ENCODE peak calls at places on chromosomes 13 and 19, in six cellular contexts. One of them, this sample, is unnamed.

GRCh38 chr13:63299995-63300394 is 1884.3 kb upstream of the PCDH20 start:
- DNase-seq in PC-9: no peak
- DNase-seq in GM04504: no peak
- DNase-seq in frontal cortex: no peak
- DNase-seq in epithelial cell of esophagus: no peak
- DNase-seq in pancreas: no peak
- DNase-seq in this sample: no peak

GRCh38 chr13:75076476-75076875 is 405.5 kb downstream of the TBC1D4 start:
- DNase-seq in frontal cortex: no peak
- DNase-seq in epithelial cell of esophagus: no peak
- DNase-seq in pancreas: no peak
- DNase-seq in PC-9: no peak
- DNase-seq in GM04504: no peak
- DNase-seq in this sample: no peak

GRCh38 chr13:24127116-24127631 is 33.3 kb upstream of the SPATA13 start:
- DNase-seq in PC-9: peak
- DNase-seq in epithelial cell of esophagus: peak
- DNase-seq in GM04504: peak
- DNase-seq in frontal cortex: no peak
- DNase-seq in pancreas: no peak
- DNase-seq in this sample: no peak

GRCh38 chr19:44703336-44704078 is 4.6 kb downstream of the CEACAM16 start:
- DNase-seq in PC-9: no peak
- DNase-seq in GM04504: no peak
- DNase-seq in pancreas: no peak
- DNase-seq in frontal cortex: no peak
- DNase-seq in epithelial cell of esophagus: no peak
- DNase-seq in this sample: no peak

GRCh38 chr13:43511260-43511970 is 275.4 kb downstream of the ENOX1 start:
- DNase-seq in PC-9: no peak
- DNase-seq in epithelial cell of esophagus: no peak
- DNase-seq in pancreas: no peak
- DNase-seq in frontal cortex: no peak
- DNase-seq in GM04504: no peak
- DNase-seq in this sample: no peak

GRCh38 chr19:11168568-11168967 is 13.0 kb upstream of the SPC24 start:
- DNase-seq in GM04504: peak
- DNase-seq in pancreas: no peak
- DNase-seq in epithelial cell of esophagus: peak
- DNase-seq in frontal cortex: no peak
- DNase-seq in PC-9: peak
- DNase-seq in this sample: no peak

GRCh38 chr19:4103073-4103418 is 20.9 kb downstream of the MAP2K2 start:
- DNase-seq in frontal cortex: no peak
- DNase-seq in PC-9: no peak
- DNase-seq in GM04504: no peak
- DNase-seq in pancreas: no peak
- DNase-seq in epithelial cell of esophagus: peak
- DNase-seq in this sample: no peak

GRCh38 chr13:72963762-72964161 is 95.0 kb upstream of the KLF5 start:
- DNase-seq in frontal cortex: no peak
- DNase-seq in PC-9: no peak
- DNase-seq in GM04504: no peak
- DNase-seq in epithelial cell of esophagus: no peak
- DNase-seq in pancreas: no peak
- DNase-seq in this sample: no peak

GRCh38 chr19:45071969-45072790 is 4.1 kb downstream of the ZNF296 start:
- DNase-seq in pancreas: no peak
- DNase-seq in epithelial cell of esophagus: no peak
- DNase-seq in PC-9: no peak
- DNase-seq in frontal cortex: no peak
- DNase-seq in GM04504: no peak
- DNase-seq in this sample: no peak

GRCh38 chr13:113544071-113544891 is 40.3 kb upstream of the TFDP1 start:
- DNase-seq in frontal cortex: no peak
- DNase-seq in pancreas: no peak
- DNase-seq in PC-9: no peak
- DNase-seq in GM04504: no peak
- DNase-seq in epithelial cell of esophagus: no peak
- DNase-seq in this sample: no peak

GRCh38 chr13:77838271-77838670 is 80.4 kb downstream of the EDNRB start:
- DNase-seq in PC-9: no peak
- DNase-seq in pancreas: no peak
- DNase-seq in frontal cortex: no peak
- DNase-seq in GM04504: no peak
- DNase-seq in epithelial cell of esophagus: no peak
- DNase-seq in this sample: no peak

GRCh38 chr19:35760711-35761349 is 2.9 kb downstream of the PROSER3 start:
- DNase-seq in GM04504: no peak
- DNase-seq in frontal cortex: no peak
- DNase-seq in epithelial cell of esophagus: no peak
- DNase-seq in pancreas: no peak
- DNase-seq in PC-9: no peak
- DNase-seq in this sample: no peak

GRCh38 chr19:49677232-49677881 is at the start of gene PRMT1:
- DNase-seq in pancreas: peak
- DNase-seq in epithelial cell of esophagus: peak
- DNase-seq in GM04504: no peak
- DNase-seq in PC-9: peak
- DNase-seq in frontal cortex: no peak
- DNase-seq in this sample: no peak

GRCh38 chr19:370641-371330 is 26.2 kb upstream of the MIER2 start:
- DNase-seq in GM04504: no peak
- DNase-seq in epithelial cell of esophagus: no peak
- DNase-seq in frontal cortex: no peak
- DNase-seq in pancreas: no peak
- DNase-seq in PC-9: no peak
- DNase-seq in this sample: no peak

GRCh38 chr13:45763419-45763818 is 61.3 kb downstream of the CBY2 start:
- DNase-seq in PC-9: no peak
- DNase-seq in GM04504: no peak
- DNase-seq in pancreas: no peak
- DNase-seq in epithelial cell of esophagus: no peak
- DNase-seq in frontal cortex: no peak
- DNase-seq in this sample: no peak

GRCh38 chr19:58181902-58182576 is 822 bp upstream of the ZNF274 start:
- DNase-seq in pancreas: no peak
- DNase-seq in epithelial cell of esophagus: peak
- DNase-seq in frontal cortex: no peak
- DNase-seq in GM04504: no peak
- DNase-seq in PC-9: peak
- DNase-seq in this sample: peak

GRCh38 chr13:20431080-20431479 is 94.6 kb downstream of the CRYL1 start:
- DNase-seq in frontal cortex: no peak
- DNase-seq in PC-9: no peak
- DNase-seq in epithelial cell of esophagus: peak
- DNase-seq in GM04504: no peak
- DNase-seq in pancreas: no peak
- DNase-seq in this sample: no peak

GRCh38 chr13:113900646-113901045 is 36.8 kb upstream of the GAS6 start:
- DNase-seq in epithelial cell of esophagus: no peak
- DNase-seq in frontal cortex: no peak
- DNase-seq in pancreas: peak
- DNase-seq in PC-9: no peak
- DNase-seq in GM04504: no peak
- DNase-seq in this sample: no peak

GRCh38 chr13:27789495-27790303 is 2.6 kb upstream of the GSX1 start:
- DNase-seq in GM04504: no peak
- DNase-seq in pancreas: no peak
- DNase-seq in PC-9: no peak
- DNase-seq in frontal cortex: no peak
- DNase-seq in epithelial cell of esophagus: no peak
- DNase-seq in this sample: no peak

GRCh38 chr19:33750587-33751385 is 45.9 kb upstream of the KCTD15 start:
- DNase-seq in pancreas: no peak
- DNase-seq in GM04504: no peak
- DNase-seq in frontal cortex: no peak
- DNase-seq in epithelial cell of esophagus: no peak
- DNase-seq in PC-9: no peak
- DNase-seq in this sample: no peak

GRCh38 chr13:20870829-20871228 is 31.7 kb downstream of the XPO4 start:
- DNase-seq in pancreas: no peak
- DNase-seq in GM04504: no peak
- DNase-seq in PC-9: no peak
- DNase-seq in epithelial cell of esophagus: no peak
- DNase-seq in frontal cortex: no peak
- DNase-seq in this sample: no peak

GRCh38 chr19:12841094-12841493 is 2.8 kb downstream of the MAST1 start:
- DNase-seq in epithelial cell of esophagus: peak
- DNase-seq in PC-9: peak
- DNase-seq in GM04504: no peak
- DNase-seq in pancreas: peak
- DNase-seq in frontal cortex: no peak
- DNase-seq in this sample: no peak

GRCh38 chr13:44218501-44219240 is 155.0 kb upstream of the SERP2 start:
- DNase-seq in epithelial cell of esophagus: peak
- DNase-seq in pancreas: peak
- DNase-seq in GM04504: no peak
- DNase-seq in frontal cortex: no peak
- DNase-seq in PC-9: no peak
- DNase-seq in this sample: no peak

GRCh38 chr13:42039946-42040729 is 8.3 kb upstream of the DGKH start:
- DNase-seq in GM04504: peak
- DNase-seq in pancreas: peak
- DNase-seq in PC-9: peak
- DNase-seq in frontal cortex: peak
- DNase-seq in epithelial cell of esophagus: peak
- DNase-seq in this sample: peak

GRCh38 chr19:1574763-1575162 is 6.6 kb upstream of the MEX3D start:
- DNase-seq in frontal cortex: no peak
- DNase-seq in pancreas: no peak
- DNase-seq in epithelial cell of esophagus: no peak
- DNase-seq in PC-9: no peak
- DNase-seq in GM04504: no peak
- DNase-seq in this sample: no peak

GRCh38 chr13:95418946-95419345 is 117.7 kb upstream of the ABCC4 start:
- DNase-seq in pancreas: no peak
- DNase-seq in epithelial cell of esophagus: no peak
- DNase-seq in PC-9: no peak
- DNase-seq in frontal cortex: no peak
- DNase-seq in GM04504: no peak
- DNase-seq in this sample: peak

GRCh38 chr13:113121928-113122420 is 625 bp upstream of the F10 start:
- DNase-seq in pancreas: no peak
- DNase-seq in PC-9: no peak
- DNase-seq in epithelial cell of esophagus: no peak
- DNase-seq in GM04504: no peak
- DNase-seq in frontal cortex: no peak
- DNase-seq in this sample: no peak

GRCh38 chr19:2575734-2576481 is 100.0 kb downstream of the GADD45B start:
- DNase-seq in pancreas: peak
- DNase-seq in GM04504: peak
- DNase-seq in epithelial cell of esophagus: no peak
- DNase-seq in PC-9: no peak
- DNase-seq in frontal cortex: peak
- DNase-seq in this sample: no peak

GRCh38 chr19:45768644-45769053 is 403 bp downstream of the SIX5 start:
- DNase-seq in PC-9: peak
- DNase-seq in GM04504: no peak
- DNase-seq in pancreas: peak
- DNase-seq in epithelial cell of esophagus: peak
- DNase-seq in frontal cortex: no peak
- DNase-seq in this sample: no peak

GRCh38 chr19:22532388-22533310 is 101.5 kb upstream of the ZNF492 start:
- DNase-seq in GM04504: no peak
- DNase-seq in epithelial cell of esophagus: no peak
- DNase-seq in PC-9: no peak
- DNase-seq in frontal cortex: peak
- DNase-seq in pancreas: peak
- DNase-seq in this sample: no peak

GRCh38 chr19:7799640-7800355 is 30.2 kb upstream of the EVI5L start:
- DNase-seq in GM04504: peak
- DNase-seq in epithelial cell of esophagus: peak
- DNase-seq in frontal cortex: peak
- DNase-seq in pancreas: peak
- DNase-seq in PC-9: peak
- DNase-seq in this sample: peak

GRCh38 chr13:33931397-33931987 is 113.5 kb downstream of the RFC3 start:
- DNase-seq in PC-9: no peak
- DNase-seq in pancreas: no peak
- DNase-seq in GM04504: peak
- DNase-seq in epithelial cell of esophagus: peak
- DNase-seq in frontal cortex: no peak
- DNase-seq in this sample: peak

GRCh38 chr19:28221736-28222135 is 991.2 kb downstream of the UQCRFS1 start:
- DNase-seq in GM04504: no peak
- DNase-seq in frontal cortex: no peak
- DNase-seq in PC-9: no peak
- DNase-seq in pancreas: no peak
- DNase-seq in epithelial cell of esophagus: no peak
- DNase-seq in this sample: no peak

GRCh38 chr13:98254541-98254940 is 77.5 kb upstream of the RNF113B start:
- DNase-seq in GM04504: peak
- DNase-seq in PC-9: no peak
- DNase-seq in pancreas: no peak
- DNase-seq in epithelial cell of esophagus: no peak
- DNase-seq in frontal cortex: no peak
- DNase-seq in this sample: no peak

GRCh38 chr13:104106705-104107393 is 1040.6 kb upstream of the SLC10A2 start:
- DNase-seq in PC-9: peak
- DNase-seq in GM04504: no peak
- DNase-seq in frontal cortex: no peak
- DNase-seq in pancreas: no peak
- DNase-seq in epithelial cell of esophagus: peak
- DNase-seq in this sample: no peak

GRCh38 chr19:56015756-56016155 is 29.2 kb downstream of the NLRP5 start:
- DNase-seq in GM04504: no peak
- DNase-seq in frontal cortex: no peak
- DNase-seq in pancreas: no peak
- DNase-seq in epithelial cell of esophagus: no peak
- DNase-seq in PC-9: no peak
- DNase-seq in this sample: no peak

GRCh38 chr13:66994097-66994496 is 236.0 kb downstream of the PCDH9 start:
- DNase-seq in epithelial cell of esophagus: peak
- DNase-seq in frontal cortex: peak
- DNase-seq in PC-9: no peak
- DNase-seq in GM04504: peak
- DNase-seq in pancreas: peak
- DNase-seq in this sample: no peak

This sample was measured in AML-193.